ENCODE peak calls at places on chromosomes 7 and 10, in six cellular contexts. C is stimulated activated CD8-positive, alpha-beta memory T cell treated with anti-CD3 and anti-CD28 coated beads, Interleukin-12 subunit alpha, Interleukin-12 subunit beta, amount 100 ng/mL, for 1 hour; L is activated T-cell treated with anti-CD3 and anti-CD28 coated beads, Interleukin-2, amount 50 U/mL, for 48 hours; J is GM13976; Z is foreskin fibroblast; M is neuronal stem cell. R is an unnamed sample.

GRCh38 chr7:89029864-89030263 is 234.3 kb upstream of the TEX47 start:
- DNase-seq in C (no peak), L (no peak), J (no peak), Z (peak), M (no peak), R (no peak)

GRCh38 chr7:66930341-66930740 is 9.3 kb downstream of the TMEM248 start:
- DNase-seq in C (no peak), L (no peak), J (no peak), Z (peak), M (peak), R (no peak)

GRCh38 chr10:46526682-46527038 is 29.8 kb downstream of the GPRIN2 start:
- DNase-seq in C (no peak), L (no peak), J (no peak), Z (peak), M (no peak), R (peak)

GRCh38 chr10:86163522-86164215 is 202.9 kb downstream of the GRID1 start:
- DNase-seq in C (no peak), L (no peak), J (no peak), Z (no peak), M (no peak), R (no peak)

GRCh38 chr7:89666436-89666835 is 487.8 kb upstream of the STEAP1 start:
- DNase-seq in C (no peak), L (no peak), J (no peak), Z (peak), M (no peak), R (no peak)

GRCh38 chr10:49273082-49273465 is 25.9 kb upstream of the C10orf71 start:
- DNase-seq in C (no peak), L (no peak), J (no peak), Z (no peak), M (no peak), R (no peak)

GRCh38 chr10:59346321-59346720 is 16.0 kb downstream of the FAM13C start:
- DNase-seq in C (no peak), L (no peak), J (no peak), Z (no peak), M (no peak), R (peak)

GRCh38 chr7:41029072-41029492 is 673.8 kb downstream of the INHBA start:
- DNase-seq in C (no peak), L (no peak), J (no peak), Z (peak), M (no peak), R (no peak)

GRCh38 chr7:67773081-67773480 is 776.4 kb downstream of the TYW1 start:
- DNase-seq in C (no peak), L (no peak), J (no peak), Z (no peak), M (no peak), R (no peak)

GRCh38 chr10:77939561-77940001 is 13.0 kb upstream of the DLG5 start:
- DNase-seq in C (no peak), L (no peak), J (no peak), Z (peak), M (no peak), R (no peak)

GRCh38 chr10:79246209-79246581 is 101.1 kb upstream of the PPIF start:
- DNase-seq in C (no peak), L (no peak), J (no peak), Z (peak), M (no peak), R (no peak)

GRCh38 chr7:116786791-116787443 is 75.5 kb upstream of the CAPZA2 start:
- DNase-seq in C (no peak), L (no peak), J (peak), Z (peak), M (peak), R (peak)

GRCh38 chr7:5172196-5172800 is 17.7 kb upstream of the WIPI2 start:
- DNase-seq in C (no peak), L (no peak), J (no peak), Z (peak), M (no peak), R (no peak)

GRCh38 chr10:81073155-81073554 is 535.5 kb downstream of the SH2D4B start:
- DNase-seq in C (no peak), L (no peak), J (no peak), Z (no peak), M (no peak), R (no peak)

GRCh38 chr10:92463582-92463981 is 110.3 kb downstream of the IDE start:
- DNase-seq in C (no peak), L (no peak), J (no peak), Z (no peak), M (no peak), R (no peak)

R was measured in HAP-1.